ENCODE peak calls at places on chromosome X, in seven cellular contexts. M is Peyer's patch, S is PC-3, W is cardiac fibroblast, J is BJ, X is DND-41, O is neural crest cell. Q is an unnamed sample.

GRCh38 chrX:154443479-154443910 is 446 bp upstream of the FAM50A start:
- DNase-seq in J (no peak), O (no peak), W (no peak), S (peak), X (no peak), M (no peak), Q (no peak)

GRCh38 chrX:2767631-2768455 is 16.0 kb downstream of the XG start:
- DNase-seq in J (no peak), S (peak), M (peak), O (no peak), W (peak), X (no peak), Q (peak)

GRCh38 chrX:26387906-26388305 is 171.9 kb downstream of the MAGEB5 start:
- DNase-seq in O (no peak), J (no peak), M (no peak), X (no peak), W (no peak), S (no peak), Q (no peak)

GRCh38 chrX:9642270-9642995 is 123.2 kb downstream of the GPR143 start:
- DNase-seq in X (peak), S (no peak), J (no peak), M (no peak), W (no peak), O (no peak), Q (no peak)

GRCh38 chrX:13093489-13094140 is 49.2 kb upstream of the FAM9C start:
- DNase-seq in O (no peak), M (no peak), S (no peak), J (no peak), X (no peak), W (no peak), Q (no peak)

GRCh38 chrX:45851434-45851991 is 650.8 kb upstream of the DIPK2B start:
- DNase-seq in X (peak), W (no peak), M (peak), O (peak), J (no peak), S (peak), Q (no peak)

GRCh38 chrX:148380107-148380506 is 120.3 kb upstream of the AFF2 start:
- DNase-seq in J (no peak), S (no peak), W (no peak), O (no peak), X (peak), M (no peak), Q (no peak)

GRCh38 chrX:67545772-67546495 is 2.1 kb downstream of the AR start:
- DNase-seq in S (no peak), J (no peak), W (no peak), O (peak), M (no peak), X (no peak), Q (peak)

GRCh38 chrX:331145-331771 is 12.7 kb upstream of the GTPBP6 start:
- DNase-seq in M (no peak), X (no peak), J (no peak), S (peak), O (no peak), W (peak), Q (peak)

GRCh38 chrX:1422135-1422465 is 30.2 kb upstream of the SLC25A6 start:
- DNase-seq in W (no peak), M (peak), X (no peak), O (no peak), S (no peak), J (no peak), Q (no peak)

GRCh38 chrX:74325130-74326059 is 21.4 kb downstream of the ZCCHC13 start:
- DNase-seq in W (no peak), M (no peak), J (no peak), O (no peak), S (no peak), X (no peak), Q (no peak)

GRCh38 chrX:13078739-13079444 is 34.5 kb upstream of the FAM9C start:
- DNase-seq in O (no peak), M (no peak), X (no peak), W (peak), J (peak), S (no peak), Q (peak)

GRCh38 chrX:72131317-72132294 is at the start of gene RTL5:
- DNase-seq in M (peak), W (peak), S (peak), J (peak), X (no peak), O (peak), Q (peak)

GRCh38 chrX:44303119-44303518 is 40.4 kb downstream of the EFHC2 start:
- DNase-seq in O (no peak), M (no peak), J (no peak), S (peak), W (no peak), X (no peak), Q (no peak)
- TF ChIP-seq CTCF in O (no peak), M (no peak), J (no peak), S (peak), W (no peak), X (peak), Q (no peak)

GRCh38 chrX:41338422-41338821 is 4.5 kb downstream of the DDX3X start:
- DNase-seq in J (no peak), O (no peak), S (peak), M (no peak), W (no peak), X (no peak), Q (no peak)
- TF ChIP-seq CTCF in J (no peak), O (no peak), S (no peak), M (no peak), W (no peak), X (no peak), Q (no peak)

GRCh38 chrX:108299101-108299591 is 139.1 kb downstream of the COL4A6 start:
- DNase-seq in X (peak), M (no peak), W (peak), S (no peak), O (no peak), J (no peak), Q (no peak)
- TF ChIP-seq CTCF in X (no peak), M (no peak), W (no peak), S (no peak), O (no peak), J (no peak), Q (no peak)

GRCh38 chrX:15838017-15838416 is 16.6 kb downstream of the AP1S2 start:
- DNase-seq in J (no peak), O (peak), S (peak), X (peak), M (no peak), W (no peak), Q (no peak)
- TF ChIP-seq CTCF in J (no peak), O (peak), S (peak), X (peak), M (no peak), W (peak), Q (peak)

DNA sequence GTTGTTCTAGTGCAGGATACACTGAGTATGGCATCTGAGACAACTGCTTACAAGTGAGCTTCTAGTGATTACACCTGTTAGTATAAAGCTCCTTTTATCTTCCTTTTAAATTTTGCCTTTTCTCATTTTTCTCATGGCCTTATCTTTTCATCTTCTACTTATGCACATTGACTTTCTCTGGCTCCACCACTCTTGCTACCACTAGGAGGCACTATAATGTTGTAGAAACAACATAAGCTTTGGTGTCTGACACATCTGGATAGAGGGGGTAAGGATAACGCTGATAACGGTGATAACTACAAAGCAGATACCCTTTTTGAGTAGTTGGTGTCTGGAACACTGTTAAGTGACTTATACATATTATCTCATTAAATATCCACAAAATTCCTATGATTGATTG is 187.4 kb upstream of the TEX13C start:
- DNase-seq in J (no peak), X (no peak), M (no peak), W (peak), S (peak), O (no peak), Q (no peak)
- TF ChIP-seq CTCF in J (no peak), X (peak), M (no peak), W (no peak), S (peak), O (peak), Q (peak)

DNA sequence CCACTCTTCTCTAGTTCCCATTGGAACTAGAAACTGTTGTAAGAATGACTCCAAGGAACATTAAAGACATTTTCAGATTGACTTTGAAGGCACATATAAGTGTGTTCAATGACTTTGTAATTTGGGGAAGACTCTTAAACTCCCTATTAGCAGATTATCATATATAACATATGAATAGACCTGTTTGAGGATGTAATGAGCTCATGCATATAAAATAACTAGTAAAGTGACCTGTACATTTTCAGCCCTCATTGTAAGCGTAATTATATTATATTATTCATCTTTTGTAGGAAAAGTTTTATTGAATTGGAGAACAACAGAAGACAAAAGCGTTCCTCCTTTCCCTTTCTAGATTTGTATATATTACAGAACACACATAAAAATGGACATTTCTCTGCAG is 455.1 kb downstream of the IL1RAPL1 start:
- DNase-seq in J (no peak), M (no peak), W (no peak), X (no peak), O (no peak), S (no peak), Q (no peak)
- TF ChIP-seq CTCF in J (no peak), M (no peak), W (no peak), X (no peak), O (no peak), S (no peak), Q (no peak)

Q was measured in CD14-positive monocyte.